ENCODE peak calls at places on chromosomes 5 and 9, in six cellular contexts. X is body of pancreas; Q is tibial artery; E is aorta; S is thyroid gland; M is CD8-positive, alpha-beta memory T cell. J is an unnamed sample.

GRCh38 chr9:92962846-92963245 is 15.5 kb downstream of the FGD3 start:
- DNase-seq in E (no peak), X (no peak), M (no peak), Q (no peak), S (no peak), J (no peak)

GRCh38 chr9:94870793-94871558 is 144.5 kb downstream of the AOPEP start:
- DNase-seq in X (no peak), Q (no peak), S (no peak), E (no peak), M (peak), J (no peak)

GRCh38 chr5:10553476-10553875 is 10.4 kb upstream of the ANKRD33B start:
- DNase-seq in M (no peak), Q (no peak), E (no peak), X (no peak), S (no peak), J (no peak)

GRCh38 chr9:114936566-114936965 is 6.2 kb upstream of the TNFSF8 start:
- DNase-seq in Q (no peak), S (no peak), M (no peak), X (no peak), E (no peak), J (no peak)

GRCh38 chr9:121285835-121286687 is 18.1 kb downstream of the GSN start:
- DNase-seq in E (peak), Q (peak), S (peak), M (no peak), X (peak), J (no peak)

GRCh38 chr9:115262477-115262876 is 144.5 kb upstream of the TNC start:
- DNase-seq in X (peak), Q (no peak), S (peak), M (no peak), E (no peak), J (no peak)

GRCh38 chr5:178632305-178632704 is 5.5 kb upstream of the CLK4 start:
- DNase-seq in S (no peak), E (no peak), X (no peak), Q (no peak), M (no peak), J (no peak)

GRCh38 chr5:135335031-135335828 is 63.8 kb downstream of the MACROH2A1 start:
- DNase-seq in X (no peak), S (peak), Q (no peak), E (no peak), M (no peak), J (no peak)

GRCh38 chr9:134984372-134985240 is 66.9 kb upstream of the FCN1 start:
- DNase-seq in M (no peak), E (peak), X (no peak), S (no peak), Q (no peak), J (no peak)

GRCh38 chr5:160427607-160428006 is 6.0 kb downstream of the PTTG1 start:
- DNase-seq in X (no peak), Q (no peak), M (no peak), S (peak), E (no peak), J (no peak)

GRCh38 chr5:18652404-18653215 is 1018.4 kb downstream of the TAF11L14 start:
- DNase-seq in M (no peak), S (no peak), X (no peak), Q (no peak), E (no peak), J (no peak)

GRCh38 chr9:35661756-35662350 is 3.1 kb downstream of the ARHGEF39 start:
- DNase-seq in S (no peak), Q (no peak), M (peak), X (no peak), E (no peak), J (no peak)

GRCh38 chr5:36079200-36079761 is 12.6 kb upstream of the UGT3A2 start:
- DNase-seq in E (no peak), Q (no peak), X (peak), S (no peak), M (peak), J (peak)

GRCh38 chr5:17192191-17192590 is 25.2 kb upstream of the BASP1 start:
- DNase-seq in Q (no peak), E (no peak), M (no peak), X (no peak), S (peak), J (no peak)

GRCh38 chr5:2375796-2376195 is 375.7 kb downstream of the IRX2 start:
- DNase-seq in S (no peak), M (no peak), E (no peak), Q (no peak), X (no peak), J (no peak)

GRCh38 chr5:149871471-149871870 is 73.1 kb downstream of the PDE6A start:
- DNase-seq in X (no peak), Q (no peak), E (no peak), S (no peak), M (no peak), J (no peak)

GRCh38 chr5:93427316-93427715 is 153.7 kb downstream of the NR2F1-AS1 start:
- DNase-seq in Q (no peak), X (no peak), E (no peak), S (no peak), M (no peak), J (no peak)

GRCh38 chr5:101390317-101390908 is 487.3 kb upstream of the ST8SIA4 start:
- DNase-seq in Q (no peak), M (peak), E (no peak), X (no peak), S (peak), J (no peak)

GRCh38 chr9:82722051-82722450 is 340.9 kb downstream of the RASEF start:
- DNase-seq in M (no peak), E (no peak), S (no peak), X (no peak), Q (no peak), J (no peak)

GRCh38 chr9:105359899-105360298 is 87.9 kb upstream of the FSD1L start:
- DNase-seq in Q (no peak), E (no peak), M (no peak), X (no peak), S (no peak), J (peak)

GRCh38 chr9:13480688-13481087 is 201.2 kb upstream of the MPDZ start:
- DNase-seq in Q (no peak), E (no peak), M (no peak), X (no peak), S (no peak), J (no peak)

GRCh38 chr5:56849671-56850070 is 34.3 kb downstream of the MAP3K1 start:
- DNase-seq in E (no peak), X (no peak), Q (no peak), M (no peak), S (no peak), J (no peak)

GRCh38 chr5:132495672-132496630 is 5.4 kb upstream of the IRF1 start:
- DNase-seq in E (peak), X (peak), M (peak), Q (peak), S (peak), J (peak)

GRCh38 chr9:133979124-133979920 is 12.8 kb downstream of the VAV2 start:
- DNase-seq in M (no peak), X (peak), Q (peak), E (peak), S (no peak), J (no peak)

GRCh38 chr9:19913151-19913550 is 124.3 kb upstream of the SLC24A2 start:
- DNase-seq in S (no peak), X (no peak), E (no peak), M (no peak), Q (no peak), J (no peak)

GRCh38 chr5:6544561-6544935 is 88.3 kb downstream of the NSUN2 start:
- DNase-seq in E (no peak), X (no peak), M (no peak), S (no peak), Q (no peak), J (no peak)

GRCh38 chr5:150122536-150123481 is 32.8 kb downstream of the PDGFRB start:
- DNase-seq in E (peak), Q (peak), S (no peak), X (no peak), M (no peak), J (no peak)

GRCh38 chr9:122056484-122056883 is 36.6 kb downstream of the TTLL11 start:
- DNase-seq in S (no peak), E (no peak), X (no peak), Q (no peak), M (no peak), J (no peak)

DNA sequence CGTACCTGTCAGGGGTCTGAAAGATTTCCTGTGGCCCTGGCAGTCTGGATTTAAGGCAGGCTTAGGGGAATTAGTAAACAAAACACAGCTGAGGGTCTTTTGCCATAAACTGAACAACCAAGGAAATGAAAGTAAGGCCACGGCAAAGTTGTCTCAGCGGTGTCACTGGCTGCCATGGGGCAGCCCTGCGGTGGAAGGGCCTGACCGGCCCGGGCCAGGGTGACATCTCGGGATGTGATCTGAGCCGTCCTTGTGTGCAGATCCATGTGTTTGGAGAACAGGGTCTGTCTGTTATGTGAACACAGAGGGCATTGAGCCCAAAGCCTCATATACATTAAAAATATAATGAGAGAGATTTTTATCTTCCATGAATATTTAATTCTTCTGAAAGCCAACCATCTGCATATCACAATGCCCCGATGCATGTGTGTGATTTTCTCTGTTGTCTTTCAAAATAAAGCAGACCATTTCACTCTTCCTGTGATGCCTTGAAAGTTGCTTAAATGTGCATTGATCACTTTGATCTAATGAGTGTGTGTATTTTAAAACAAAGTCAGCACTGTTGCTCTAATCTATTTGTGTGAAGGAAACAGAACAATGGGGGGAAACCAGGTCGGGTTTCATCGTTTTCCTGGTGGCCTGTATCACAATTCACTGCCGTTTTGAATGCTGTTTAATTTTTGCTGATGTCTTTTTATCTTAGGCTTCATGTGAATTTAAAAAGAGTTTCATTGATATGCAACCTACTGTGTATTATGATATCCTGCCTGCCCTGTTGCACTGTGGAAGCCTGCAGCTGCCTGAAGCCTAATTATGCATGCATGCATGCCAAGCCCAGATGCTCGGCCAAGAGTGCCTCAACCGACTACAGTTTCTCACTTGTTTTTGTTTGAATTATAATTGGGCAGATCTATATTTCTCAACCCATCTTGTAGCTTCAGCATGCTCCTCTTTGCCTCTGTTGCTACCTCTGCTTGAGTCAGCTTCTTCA is 307.8 kb downstream of the ZNF608 start:
- DNase-seq in S (no peak), Q (no peak), E (no peak), X (no peak), M (no peak), J (no peak)
- H3K4me3 ChIP-seq in S (no peak), Q (no peak), E (no peak), X (no peak), M (no peak), J (no peak)

GRCh38 chr9:124954255-124954654 is 13.4 kb upstream of the GOLGA1 start:
- DNase-seq in Q (no peak), E (no peak), M (no peak), X (no peak), S (no peak), J (no peak)

GRCh38 chr9:124946167-124946566 is 5.3 kb upstream of the GOLGA1 start:
- DNase-seq in Q (no peak), E (no peak), M (no peak), X (no peak), S (no peak), J (no peak)

GRCh38 chr9:124949387-124949786 is 8.5 kb upstream of the GOLGA1 start:
- DNase-seq in Q (no peak), E (no peak), X (no peak), S (no peak), M (no peak), J (no peak)

GRCh38 chr9:124947727-124948391 is 7.0 kb upstream of the GOLGA1 start:
- DNase-seq in Q (no peak), S (no peak), X (no peak), M (no peak), E (no peak), J (no peak)

GRCh38 chr9:124950050-124950718 is 9.3 kb upstream of the GOLGA1 start:
- DNase-seq in S (no peak), Q (no peak), M (no peak), E (no peak), X (no peak), J (no peak)
- H3K4me3 ChIP-seq in S (no peak), Q (no peak), M (no peak), E (no peak), X (no peak), J (no peak)

GRCh38 chr5:65811004-65811403 is 89.0 kb downstream of the NLN start:
- DNase-seq in X (no peak), Q (no peak), M (no peak), S (no peak), E (no peak), J (no peak)
- H3K4me3 ChIP-seq in X (no peak), Q (no peak), M (no peak), S (no peak), E (no peak), J (no peak)

DNA sequence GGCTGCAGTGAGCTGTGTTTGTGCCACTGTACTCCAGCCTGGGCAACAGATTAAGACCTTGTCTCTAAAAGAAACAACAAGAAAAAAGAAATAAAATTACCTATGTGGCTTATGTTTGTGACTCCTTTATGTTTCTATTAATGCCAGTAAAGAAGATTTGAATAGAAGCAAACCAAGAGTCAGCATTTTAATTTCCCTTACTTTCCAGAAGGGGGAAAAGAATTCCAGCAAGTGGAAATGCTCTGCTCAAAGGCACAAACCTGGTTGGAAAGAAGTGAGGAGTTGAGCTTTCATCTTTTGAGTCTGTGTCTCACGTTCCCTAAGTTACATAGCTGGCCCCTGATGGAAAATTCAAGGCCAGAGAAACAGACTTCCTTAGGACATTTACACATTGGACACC is 23.6 kb upstream of the ELL2 start:
- DNase-seq in Q (no peak), X (no peak), M (no peak), E (no peak), S (no peak), J (no peak)
- H3K4me3 ChIP-seq in Q (no peak), X (no peak), M (no peak), E (no peak), S (no peak), J (no peak)

DNA sequence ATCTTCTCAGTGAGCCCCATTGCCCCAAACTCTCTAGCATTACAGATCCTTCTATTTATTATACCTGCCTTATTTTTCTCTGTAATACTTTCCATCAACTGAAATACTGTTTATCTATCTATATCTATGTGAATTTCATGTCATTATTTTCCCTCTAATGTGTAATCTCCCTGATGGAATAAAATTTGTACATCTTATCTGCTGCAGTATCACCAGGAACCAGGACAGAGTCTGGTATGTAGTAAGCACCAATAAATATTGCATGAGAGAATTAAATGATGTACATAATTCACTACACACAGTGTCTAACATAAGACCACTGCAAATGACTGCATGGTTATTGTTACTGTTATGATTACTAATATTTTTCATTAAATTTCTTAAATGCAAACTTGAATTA is 759.1 kb downstream of the PRELID2 start:
- DNase-seq in Q (no peak), M (no peak), S (no peak), E (no peak), X (no peak), J (no peak)
- H3K4me3 ChIP-seq in Q (no peak), M (no peak), S (no peak), E (no peak), X (no peak), J (no peak)

GRCh38 chr9:76902395-76902794 is 3.5 kb downstream of the PRUNE2 start:
- DNase-seq in X (no peak), E (no peak), Q (no peak), S (no peak), M (no peak), J (no peak)
- H3K4me3 ChIP-seq in X (no peak), E (peak), Q (peak), S (no peak), M (no peak), J (no peak)

GRCh38 chr9:136225366-136225747 is 20.3 kb downstream of the QSOX2 start:
- DNase-seq in M (no peak), X (no peak), Q (no peak), E (no peak), S (no peak), J (peak)
- H3K4me3 ChIP-seq in M (no peak), X (no peak), Q (no peak), E (no peak), S (no peak), J (peak)

DNA sequence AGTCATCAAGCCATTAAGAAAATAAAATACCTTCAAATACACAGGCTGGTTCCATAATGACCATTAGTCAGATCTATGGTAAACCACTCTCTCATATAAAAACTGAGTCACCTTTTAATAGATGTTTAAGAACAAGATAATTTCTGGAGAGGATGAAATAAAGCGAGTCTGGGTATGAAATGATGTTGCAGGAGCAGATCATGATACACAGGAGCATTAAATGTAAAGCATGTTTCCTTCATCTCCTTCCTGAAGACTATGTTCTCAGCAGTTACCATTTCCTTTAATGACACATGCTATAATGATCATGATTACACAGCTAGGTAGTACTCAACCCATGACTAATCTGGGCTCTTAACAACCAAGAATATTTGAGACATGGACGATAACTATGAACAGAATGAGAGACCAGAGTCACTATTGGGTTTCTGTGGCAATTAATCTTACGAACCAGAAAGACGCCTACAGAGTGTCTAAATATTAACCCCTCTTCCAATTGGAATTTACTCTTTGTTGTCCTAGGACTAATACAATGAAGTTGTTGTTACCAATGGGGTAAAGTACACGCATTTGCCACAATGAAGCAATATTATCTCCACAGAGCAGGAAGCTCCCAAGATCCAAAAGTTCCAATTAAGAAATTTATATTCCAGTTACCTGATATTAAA is 105.6 kb downstream of the NR6A1 start:
- DNase-seq in Q (no peak), E (no peak), X (no peak), M (no peak), S (no peak), J (no peak)
- H3K4me3 ChIP-seq in Q (no peak), E (no peak), X (no peak), M (no peak), S (no peak), J (no peak)

GRCh38 chr9:90801175-90801506 is 478 bp upstream of the SYK start:
- DNase-seq in Q (no peak), S (no peak), M (no peak), E (no peak), X (no peak), J (no peak)
- H3K4me3 ChIP-seq in Q (peak), S (peak), M (no peak), E (no peak), X (peak), J (peak)

DNA sequence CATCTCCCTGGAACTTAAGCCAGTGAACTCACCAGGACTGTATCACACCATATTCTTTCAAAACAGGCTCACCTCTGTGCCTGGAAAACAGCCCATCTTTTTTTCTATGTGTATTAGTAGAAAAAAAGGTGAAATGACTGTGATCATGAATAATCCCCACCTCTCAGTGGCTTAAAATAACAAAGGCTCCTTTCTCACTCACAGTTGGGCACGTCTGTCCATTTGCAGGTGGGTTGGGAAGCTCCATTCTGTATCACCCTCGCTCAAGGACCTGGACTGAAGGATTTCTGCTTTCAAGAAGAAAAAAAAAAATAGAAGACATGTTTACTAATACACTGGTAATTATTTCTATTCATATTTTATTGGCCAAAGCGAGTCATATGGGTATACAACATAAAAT is 17.3 kb upstream of the FGF1 start:
- DNase-seq in S (no peak), X (no peak), M (no peak), E (no peak), Q (no peak), J (no peak)
- H3K4me3 ChIP-seq in S (no peak), X (no peak), M (no peak), E (no peak), Q (no peak), J (no peak)